ENCODE peak calls at places on chromosomes 5 and 9, in six cellular contexts. One of them, this sample, is unnamed.

GRCh38 chr5:22852807-22853670 is at the start of gene CDH12:
- DNase-seq in MM.1S: peak
- DNase-seq in AG08396: no peak
- DNase-seq in omental fat pad: no peak
- DNase-seq in breast epithelium: peak
- DNase-seq in iris pigment epithelial cell: peak
- DNase-seq in this sample: peak

GRCh38 chr5:155729684-155730059 is 597.3 kb upstream of the SGCD start:
- DNase-seq in iris pigment epithelial cell: no peak
- DNase-seq in MM.1S: no peak
- DNase-seq in AG08396: no peak
- DNase-seq in breast epithelium: peak
- DNase-seq in omental fat pad: no peak
- DNase-seq in this sample: peak

GRCh38 chr5:39187873-39188731 is 31.3 kb downstream of the FYB1 start:
- DNase-seq in omental fat pad: no peak
- DNase-seq in AG08396: no peak
- DNase-seq in breast epithelium: no peak
- DNase-seq in iris pigment epithelial cell: no peak
- DNase-seq in MM.1S: no peak
- DNase-seq in this sample: no peak

GRCh38 chr9:92740015-92740408 is 24.6 kb downstream of the BICD2 start:
- DNase-seq in breast epithelium: no peak
- DNase-seq in omental fat pad: no peak
- DNase-seq in AG08396: no peak
- DNase-seq in MM.1S: no peak
- DNase-seq in iris pigment epithelial cell: peak
- DNase-seq in this sample: no peak

GRCh38 chr5:61280205-61280604 is 51.9 kb upstream of the ZSWIM6 start:
- DNase-seq in MM.1S: no peak
- DNase-seq in iris pigment epithelial cell: peak
- DNase-seq in omental fat pad: no peak
- DNase-seq in breast epithelium: no peak
- DNase-seq in AG08396: peak
- DNase-seq in this sample: no peak

GRCh38 chr9:115913666-115914065 is 239.9 kb upstream of the PAPPA start:
- DNase-seq in breast epithelium: no peak
- DNase-seq in iris pigment epithelial cell: peak
- DNase-seq in omental fat pad: no peak
- DNase-seq in MM.1S: no peak
- DNase-seq in AG08396: peak
- DNase-seq in this sample: no peak

GRCh38 chr9:86856259-86856658 is 91.0 kb downstream of the GAS1 start:
- DNase-seq in AG08396: no peak
- DNase-seq in MM.1S: no peak
- DNase-seq in iris pigment epithelial cell: no peak
- DNase-seq in breast epithelium: no peak
- DNase-seq in omental fat pad: no peak
- DNase-seq in this sample: no peak

GRCh38 chr9:75588808-75589207 is 301.7 kb upstream of the PCSK5 start:
- DNase-seq in breast epithelium: no peak
- DNase-seq in AG08396: no peak
- DNase-seq in omental fat pad: no peak
- DNase-seq in iris pigment epithelial cell: peak
- DNase-seq in MM.1S: no peak
- DNase-seq in this sample: no peak